ENCODE peak calls at places on chromosomes 11 and 22, in ten cellular contexts. J is OCI-LY7, K is transverse colon, Q is PC-9, Z is colonic mucosa, N is left ventricle myocardium inferior, E is astrocyte of the spinal cord, R is tibial artery, I is astrocyte of the cerebellum, S is A549. G is an unnamed sample.
A peak's percentile ranks its signal among the peaks of the same experiment; 100 is the strongest.

GRCh38 chr11:71558996-71559395 is 6.4 kb upstream of the KRTAP5-10 start:
- DNase-seq in J (no peak), K (no peak), Q (no peak), Z (no peak), N (no peak), E (no peak), R (no peak), I (no peak), S (no peak), G (no peak)

GRCh38 chr22:21632237-21632895 is at the start of gene CCDC116:
- DNase-seq in J (peak; percentile 93), K (peak; percentile 44), Q (no peak), Z (no peak), N (no peak), E (no peak), R (no peak), I (no peak), S (no peak), G (peak; percentile 95)

GRCh38 chr11:3229673-3230630 is 2.3 kb downstream of the MRGPRE start:
- DNase-seq in J (no peak), K (no peak), Q (no peak), Z (no peak), N (no peak), E (no peak), R (no peak), I (no peak), S (no peak), G (no peak)

GRCh38 chr11:2217211-2218081 is 45.8 kb upstream of the TH start:
- DNase-seq in J (no peak), K (no peak), Q (no peak), Z (no peak), N (no peak), E (no peak), R (no peak), I (no peak), S (no peak), G (no peak)

GRCh38 chr11:66309475-66309874 is 7.4 kb downstream of the CD248 start:
- DNase-seq in J (no peak), K (no peak), Q (no peak), Z (no peak), N (no peak), E (no peak), R (no peak), I (no peak), S (no peak), G (no peak)

GRCh38 chr11:3609416-3610265 is 32.2 kb downstream of the ART5 start:
- DNase-seq in J (peak; percentile 51), K (no peak), Q (no peak), Z (peak; percentile 43), N (no peak), E (peak; percentile 44), R (no peak), I (no peak), S (peak; percentile 47), G (peak; percentile 42)

GRCh38 chr11:126496576-126497403 is 141.3 kb downstream of the ST3GAL4 start:
- DNase-seq in J (no peak), K (no peak), Q (no peak), Z (no peak), N (no peak), E (no peak), R (no peak), I (no peak), S (no peak), G (no peak)

GRCh38 chr22:37187891-37188761 is at the start of gene C1QTNF6:
- DNase-seq in J (no peak), K (no peak), Q (peak; percentile 85), Z (peak; percentile 65), N (peak; percentile 56), E (no peak), R (no peak), I (no peak), S (no peak), G (no peak)

GRCh38 chr22:32555546-32555945 is 80.9 kb downstream of the FBXO7 start:
- DNase-seq in J (no peak), K (no peak), Q (no peak), Z (no peak), N (no peak), E (no peak), R (no peak), I (no peak), S (no peak), G (no peak)

GRCh38 chr11:44920451-44920850 is 30.2 kb downstream of the TP53I11 start:
- DNase-seq in J (no peak), K (no peak), Q (no peak), Z (no peak), N (no peak), E (no peak), R (no peak), I (no peak), S (no peak), G (no peak)

DNA sequence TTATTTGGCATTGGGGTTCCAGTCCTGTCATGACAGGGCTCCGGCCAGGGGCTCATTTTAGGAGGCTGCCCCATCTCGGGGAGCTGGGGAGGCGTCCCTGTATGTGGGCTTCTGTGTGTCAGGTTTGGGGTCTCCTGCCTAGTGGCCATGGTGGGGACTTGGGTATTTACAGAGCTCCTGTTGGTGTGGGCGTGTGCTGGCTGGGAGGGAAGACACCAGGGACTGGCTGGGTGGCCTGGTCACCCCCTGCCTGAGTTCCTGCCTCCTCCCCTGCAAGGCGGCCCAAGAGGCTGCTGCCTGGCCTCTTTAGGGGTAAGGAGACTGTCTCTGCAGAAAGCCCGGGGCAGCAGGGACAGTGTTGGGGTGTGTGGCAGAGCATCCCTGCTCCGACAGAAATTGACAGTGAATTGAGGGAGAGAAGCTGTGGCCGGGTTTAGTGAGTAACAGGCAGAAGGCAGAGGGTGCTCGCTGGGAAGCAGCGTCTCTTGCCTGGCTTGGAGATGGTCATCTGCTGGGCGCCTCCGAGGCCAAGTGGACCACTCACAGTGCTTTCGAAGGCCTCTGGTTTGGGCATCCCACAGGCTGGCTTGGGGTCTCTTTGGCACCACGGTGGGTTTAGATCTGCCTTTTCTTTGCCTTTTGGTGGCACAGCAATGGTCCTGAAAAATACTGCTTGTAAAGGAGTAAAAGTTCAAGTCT is 40.3 kb upstream of the GRAMD4 start:
- DNase-seq in J (no peak), K (no peak), Q (no peak), Z (no peak), N (peak; percentile 16), E (no peak), R (no peak), I (no peak), S (no peak), G (no peak)
- H3K4me3 ChIP-seq in J (no peak overlapping the region), K (no peak overlapping the region), Q (no peak overlapping the region), Z (no peak overlapping the region), N (peak overlapping the region; percentile 91), E (no peak overlapping the region), R (no peak overlapping the region), I (no peak overlapping the region), S (no peak overlapping the region), G (no peak overlapping the region)

DNA sequence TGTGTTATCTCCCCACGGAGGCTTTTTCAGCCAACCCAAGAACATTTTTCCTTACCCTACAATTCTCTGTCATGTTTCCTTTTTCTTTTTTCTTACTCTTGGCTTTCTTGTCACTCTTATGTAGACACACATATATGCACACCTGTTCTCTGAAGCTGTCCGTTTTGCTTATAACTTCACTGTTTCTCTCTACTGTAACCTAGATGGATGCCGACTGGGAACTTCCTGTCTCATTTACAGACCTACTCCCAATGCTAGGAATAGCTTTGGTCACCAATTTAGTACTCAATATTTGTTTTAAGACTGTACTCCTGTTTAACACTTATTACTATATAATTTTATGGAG is 9.9 kb upstream of the CASP12 start:
- DNase-seq in J (no peak), K (no peak), Q (no peak), Z (no peak), N (no peak), E (no peak), R (no peak), I (no peak), S (no peak), G (no peak)
- H3K4me3 ChIP-seq in J (no peak overlapping the region), K (no peak overlapping the region), Q (no peak overlapping the region), Z (no peak overlapping the region), N (no peak overlapping the region), E (no peak overlapping the region), R (no peak overlapping the region), I (no peak overlapping the region), S (no peak overlapping the region), G (no peak overlapping the region)

DNA sequence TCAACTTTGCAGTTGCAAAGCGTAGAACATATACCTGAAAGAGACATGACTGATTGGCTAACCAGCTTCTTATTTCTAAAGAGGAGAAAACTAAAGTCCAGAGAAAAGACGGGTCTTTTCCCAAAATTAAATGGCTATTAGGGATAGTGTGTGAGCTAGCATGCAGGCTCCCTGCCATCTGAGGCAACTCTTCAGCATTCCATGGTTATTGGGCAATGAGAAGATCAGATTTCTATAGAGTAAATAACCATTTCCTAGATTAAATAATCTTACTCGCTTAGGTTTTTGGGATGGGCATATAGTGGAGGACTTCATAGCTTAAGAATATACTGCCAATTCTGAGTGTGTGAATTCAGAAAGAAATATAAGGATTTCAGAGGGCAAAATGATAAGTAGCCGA is 95.0 kb downstream of the PDHX start:
- DNase-seq in J (no peak), K (no peak), Q (peak; percentile 62), Z (no peak), N (no peak), E (peak; percentile 36), R (no peak), I (no peak), S (no peak), G (no peak)
- H3K4me3 ChIP-seq in J (no peak overlapping the region), K (no peak overlapping the region), Q (no peak overlapping the region), Z (no peak overlapping the region), N (no peak overlapping the region), E (no peak overlapping the region), R (no peak overlapping the region), I (no peak overlapping the region), S (no peak overlapping the region), G (no peak overlapping the region)

GRCh38 chr22:42285604-42286003 is 15.2 kb upstream of the TCF20 start:
- DNase-seq in J (no peak), K (no peak), Q (no peak), Z (no peak), N (no peak), E (no peak), R (no peak), I (no peak), S (no peak), G (no peak)

GRCh38 chr22:42283288-42284229 is 13.1 kb upstream of the TCF20 start:
- DNase-seq in J (no peak), K (no peak), Q (no peak), Z (no peak), N (no peak), E (no peak), R (no peak), I (no peak), S (no peak), G (no peak)

GRCh38 chr22:42284643-42285181 is 14.3 kb upstream of the TCF20 start:
- DNase-seq in J (no peak), K (no peak), Q (no peak), Z (no peak), N (no peak), E (no peak), R (no peak), I (no peak), S (no peak), G (no peak)

GRCh38 chr22:42282943-42283287 is 12.5 kb upstream of the TCF20 start:
- DNase-seq in J (no peak), K (no peak), Q (no peak), Z (no peak), N (no peak), E (no peak), R (no peak), I (no peak), S (no peak), G (no peak)

DNA sequence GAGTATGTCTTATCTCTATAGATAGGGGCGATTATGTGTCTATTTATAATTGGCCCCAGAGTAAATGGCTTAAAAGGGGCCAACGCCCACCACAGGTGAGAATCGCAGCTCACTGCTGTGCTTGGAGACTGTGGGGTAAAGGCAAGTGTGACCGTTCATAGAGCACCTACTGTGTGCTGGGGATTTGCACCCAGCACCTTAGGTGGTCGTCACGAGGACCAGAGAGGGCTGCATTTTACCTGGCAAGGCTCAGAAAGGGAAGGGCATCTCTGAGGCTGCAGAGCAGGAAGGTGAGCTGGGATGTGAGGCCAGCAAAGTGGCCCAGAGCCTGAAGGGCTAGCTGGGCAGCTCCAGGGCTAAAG is 13.8 kb upstream of the TCF20 start:
- DNase-seq in J (no peak), K (no peak), Q (no peak), Z (no peak), N (no peak), E (no peak), R (no peak), I (no peak), S (no peak), G (no peak)
- H3K4me3 ChIP-seq in J (no peak overlapping the region), K (no peak overlapping the region), Q (no peak overlapping the region), Z (no peak overlapping the region), N (peak overlapping the region; percentile 54), E (no peak overlapping the region), R (no peak overlapping the region), I (no peak overlapping the region), S (no peak overlapping the region), G (no peak overlapping the region)